ENCODE peak calls at places on chromosomes 3 and 15, in six cellular contexts. B is NCI-H1092 treated with DMSO at 0.1 percent for 48 hours; W is occipital lobe; K is activated CD4-positive, alpha-beta T cell treated with anti-CD3 and anti-CD28 coated beads, Interleukin-2, amount 50 U/mL, for 1 hour; P is activated T-cell treated with anti-CD3 and anti-CD28 coated beads for 4 hours; A is epithelial cell of proximal tubule. Y is an unnamed sample.

GRCh38 chr3:21717272-21717671 is 33.7 kb downstream of the ZNF385D start:
- DNase-seq in K (no peak), P (no peak), B (no peak), W (no peak), A (no peak), Y (no peak)

GRCh38 chr3:18758047-18758704 is 333.0 kb upstream of the SATB1 start:
- DNase-seq in P (peak), W (no peak), B (peak), K (no peak), A (peak), Y (peak)

GRCh38 chr3:66113542-66113941 is 74.8 kb upstream of the MAGI1 start:
- DNase-seq in B (no peak), P (no peak), W (no peak), K (no peak), A (no peak), Y (no peak)

GRCh38 chr3:79032686-79033318 is 735.0 kb downstream of the ROBO1 start:
- DNase-seq in A (no peak), W (no peak), B (peak), P (no peak), K (no peak), Y (peak)

GRCh38 chr15:72203507-72203837 is 5.9 kb upstream of the GRAMD2A start:
- DNase-seq in K (no peak), B (peak), A (peak), P (no peak), W (peak), Y (peak)

GRCh38 chr3:104145164-104145563 is 1221.5 kb upstream of the ALCAM start:
- DNase-seq in A (no peak), P (no peak), B (no peak), K (no peak), W (no peak), Y (no peak)

GRCh38 chr3:43155464-43156121 is 49.7 kb upstream of the POMGNT2 start:
- DNase-seq in P (no peak), K (no peak), A (no peak), B (peak), W (peak), Y (peak)

GRCh38 chr3:30035935-30036567 is 570.4 kb upstream of the TGFBR2 start:
- DNase-seq in A (no peak), P (no peak), K (no peak), W (no peak), B (no peak), Y (no peak)

GRCh38 chr3:122025296-122025695 is 3.2 kb upstream of the ILDR1 start:
- DNase-seq in B (no peak), P (no peak), A (no peak), K (no peak), W (no peak), Y (no peak)

GRCh38 chr3:193992638-193993037 is 143.3 kb upstream of the HES1 start:
- DNase-seq in K (no peak), P (no peak), B (no peak), W (no peak), A (no peak), Y (no peak)

GRCh38 chr3:31103181-31103580 is 208.7 kb upstream of the GADL1 start:
- DNase-seq in B (no peak), A (no peak), K (no peak), P (no peak), W (no peak), Y (no peak)

GRCh38 chr15:89837134-89837829 is 22.6 kb upstream of the ANPEP start:
- DNase-seq in K (no peak), A (no peak), B (no peak), P (no peak), W (no peak), Y (no peak)

GRCh38 chr15:35252351-35252865 is 167.3 kb upstream of the NANOGP8 start:
- DNase-seq in K (no peak), W (no peak), A (no peak), P (no peak), B (no peak), Y (no peak)

Y was measured in Ammon's horn.